ENCODE peak calls at places on chromosomes 7 and 10, in seven cellular contexts. One of them, this sample, is unnamed.

GRCh38 chr7:19707240-19707639 is 1.6 kb downstream of the POLR1F start:
- DNase-seq in IMR-90: peak; percentile 15
- DNase-seq in mesendoderm: peak; percentile 36
- DNase-seq in neuronal stem cell: no peak
- DNase-seq in trophoblast cell: no peak
- DNase-seq in H1: no peak
- DNase-seq in mesenchymal stem cell: peak; percentile 68
- DNase-seq in this sample: no peak

GRCh38 chr7:33742999-33743587 is 162.2 kb upstream of the BMPER start:
- DNase-seq in IMR-90: no peak
- DNase-seq in mesenchymal stem cell: no peak
- DNase-seq in mesendoderm: no peak
- DNase-seq in H1: no peak
- DNase-seq in neuronal stem cell: no peak
- DNase-seq in trophoblast cell: peak; percentile 15
- DNase-seq in this sample: no peak

GRCh38 chr7:134028853-134029252 is 98.3 kb upstream of the LRGUK start:
- DNase-seq in neuronal stem cell: no peak
- DNase-seq in H1: peak; percentile 54
- DNase-seq in mesendoderm: peak; percentile 80
- DNase-seq in mesenchymal stem cell: no peak
- DNase-seq in trophoblast cell: no peak
- DNase-seq in IMR-90: no peak
- DNase-seq in this sample: peak; percentile 49

GRCh38 chr7:54565432-54565831 is 23.3 kb downstream of the VSTM2A start:
- DNase-seq in mesenchymal stem cell: no peak
- DNase-seq in neuronal stem cell: no peak
- DNase-seq in mesendoderm: no peak
- DNase-seq in trophoblast cell: no peak
- DNase-seq in H1: no peak
- DNase-seq in IMR-90: no peak
- DNase-seq in this sample: no peak

GRCh38 chr10:43471929-43472720 is 35.2 kb downstream of the ZNF487 start:
- DNase-seq in IMR-90: no peak
- DNase-seq in mesendoderm: no peak
- DNase-seq in trophoblast cell: no peak
- DNase-seq in H1: no peak
- DNase-seq in neuronal stem cell: no peak
- DNase-seq in mesenchymal stem cell: no peak
- DNase-seq in this sample: no peak

GRCh38 chr10:119802068-119802538 is 70.5 kb downstream of the MCMBP start:
- DNase-seq in mesendoderm: no peak
- DNase-seq in H1: no peak
- DNase-seq in neuronal stem cell: no peak
- DNase-seq in IMR-90: peak; percentile 41
- DNase-seq in trophoblast cell: peak; percentile 38
- DNase-seq in mesenchymal stem cell: no peak
- DNase-seq in this sample: no peak

GRCh38 chr7:2894118-2894940 is 50.2 kb upstream of the GNA12 start:
- DNase-seq in mesenchymal stem cell: no peak
- DNase-seq in IMR-90: no peak
- DNase-seq in neuronal stem cell: no peak
- DNase-seq in H1: no peak
- DNase-seq in trophoblast cell: no peak
- DNase-seq in mesendoderm: no peak
- DNase-seq in this sample: no peak

GRCh38 chr7:137691566-137691965 is 155.2 kb downstream of the DGKI start:
- DNase-seq in mesendoderm: no peak
- DNase-seq in H1: no peak
- DNase-seq in mesenchymal stem cell: no peak
- DNase-seq in IMR-90: no peak
- DNase-seq in neuronal stem cell: no peak
- DNase-seq in trophoblast cell: no peak
- DNase-seq in this sample: no peak

GRCh38 chr7:25295404-25295803 is 67.1 kb upstream of the NPVF start:
- DNase-seq in trophoblast cell: peak; percentile 14
- DNase-seq in H1: no peak
- DNase-seq in mesendoderm: no peak
- DNase-seq in IMR-90: no peak
- DNase-seq in neuronal stem cell: no peak
- DNase-seq in mesenchymal stem cell: no peak
- DNase-seq in this sample: no peak
- H2AK5ac ChIP-seq in trophoblast cell: no peak overlapping the region
- H2AK5ac ChIP-seq in H1: no peak overlapping the region
- H2AK5ac ChIP-seq in mesendoderm: no peak overlapping the region
- H2AK5ac ChIP-seq in IMR-90: no peak overlapping the region
- H2AK5ac ChIP-seq in neuronal stem cell: no peak overlapping the region
- H2AK5ac ChIP-seq in mesenchymal stem cell: no peak overlapping the region
- H2AK5ac ChIP-seq in this sample: no peak overlapping the region

DNA sequence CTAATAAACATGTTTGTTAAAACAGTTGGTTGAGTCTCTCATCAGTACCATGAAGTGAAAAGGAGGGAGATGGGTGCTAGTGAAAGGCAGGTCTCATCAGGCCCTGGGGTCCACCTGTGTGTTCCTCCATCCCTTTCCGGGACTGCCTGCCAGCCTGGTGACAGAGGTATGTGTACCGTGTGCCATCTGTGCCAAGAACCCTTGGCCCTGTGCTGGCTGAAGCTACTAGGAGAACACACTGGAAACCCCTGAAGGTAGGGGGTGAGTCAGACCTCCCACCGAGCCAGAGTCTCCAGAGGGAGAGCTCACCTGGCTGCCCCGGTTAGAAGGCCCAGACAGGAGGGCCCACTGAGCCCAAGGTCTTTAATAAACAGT is 2.3 kb downstream of the DDIT4 start:
- DNase-seq in mesenchymal stem cell: no peak
- DNase-seq in IMR-90: no peak
- DNase-seq in trophoblast cell: no peak
- DNase-seq in mesendoderm: no peak
- DNase-seq in neuronal stem cell: no peak
- DNase-seq in H1: no peak
- DNase-seq in this sample: no peak
- H3K9ac ChIP-seq in mesenchymal stem cell: peak overlapping the region; percentile 89
- H3K9ac ChIP-seq in IMR-90: peak overlapping the region; percentile 94
- H3K9ac ChIP-seq in trophoblast cell: no peak overlapping the region
- H3K9ac ChIP-seq in mesendoderm: peak overlapping the region; percentile 40
- H3K9ac ChIP-seq in neuronal stem cell: peak overlapping the region; percentile 50
- H3K9ac ChIP-seq in H1: peak overlapping the region; percentile 30
- H3K9ac ChIP-seq in this sample: no peak overlapping the region

DNA sequence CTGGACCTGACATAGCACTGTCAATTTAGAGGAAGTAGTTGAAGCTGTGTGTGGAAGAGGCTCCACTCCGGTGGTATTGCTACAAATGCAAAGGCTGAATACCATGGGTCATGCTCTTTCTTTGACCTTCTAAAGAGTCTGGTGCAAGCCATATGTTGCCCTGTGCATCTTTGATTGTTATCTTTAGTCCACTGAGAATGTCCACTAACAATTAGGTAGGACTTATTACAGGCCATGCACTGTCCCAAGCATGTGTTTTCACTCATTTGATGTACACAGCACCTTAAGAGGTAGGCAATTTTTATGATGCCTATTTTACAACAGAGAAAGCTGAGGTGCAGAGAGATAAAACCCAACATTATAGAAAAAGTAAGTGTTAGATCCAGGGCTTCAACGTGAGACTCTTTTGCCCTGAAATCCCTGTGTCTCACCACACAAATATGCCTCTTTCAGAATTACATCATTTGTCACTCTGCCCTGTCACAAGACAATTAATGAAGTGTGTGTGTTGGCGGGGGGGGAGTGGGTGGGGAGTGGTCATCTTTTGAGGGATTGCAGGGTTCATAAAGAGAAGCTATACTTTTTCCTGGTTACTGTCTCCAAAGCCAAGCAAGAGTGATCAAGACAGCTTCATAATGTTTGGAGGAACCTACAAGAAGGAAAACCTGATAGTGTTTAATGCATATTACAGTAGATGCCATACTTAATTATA is 637.6 kb upstream of the IGFBP3 start:
- DNase-seq in mesenchymal stem cell: peak; percentile 63
- DNase-seq in neuronal stem cell: no peak
- DNase-seq in H1: no peak
- DNase-seq in mesendoderm: no peak
- DNase-seq in IMR-90: peak; percentile 45
- DNase-seq in trophoblast cell: peak; percentile 47
- DNase-seq in this sample: no peak
- H2BK120ac ChIP-seq in mesenchymal stem cell: no peak overlapping the region
- H2BK120ac ChIP-seq in neuronal stem cell: no peak overlapping the region
- H2BK120ac ChIP-seq in H1: no peak overlapping the region
- H2BK120ac ChIP-seq in mesendoderm: no peak overlapping the region
- H2BK120ac ChIP-seq in IMR-90: peak overlapping the region; percentile 23
- H2BK120ac ChIP-seq in trophoblast cell: no peak overlapping the region
- H2BK120ac ChIP-seq in this sample: no peak overlapping the region

GRCh38 chr7:4745265-4745919 is 30.0 kb upstream of the AP5Z1 start:
- DNase-seq in trophoblast cell: no peak
- DNase-seq in mesenchymal stem cell: no peak
- DNase-seq in mesendoderm: no peak
- DNase-seq in H1: no peak
- DNase-seq in IMR-90: no peak
- DNase-seq in neuronal stem cell: no peak
- DNase-seq in this sample: no peak
- H2AK5ac ChIP-seq in trophoblast cell: no peak overlapping the region
- H2AK5ac ChIP-seq in mesenchymal stem cell: no peak overlapping the region
- H2AK5ac ChIP-seq in mesendoderm: no peak overlapping the region
- H2AK5ac ChIP-seq in H1: no peak overlapping the region
- H2AK5ac ChIP-seq in IMR-90: peak overlapping the region; percentile 69
- H2AK5ac ChIP-seq in neuronal stem cell: no peak overlapping the region
- H2AK5ac ChIP-seq in this sample: no peak overlapping the region

GRCh38 chr10:132664883-132665282 is 121.1 kb downstream of the NKX6-2 start:
- DNase-seq in mesenchymal stem cell: no peak
- DNase-seq in H1: no peak
- DNase-seq in IMR-90: no peak
- DNase-seq in mesendoderm: no peak
- DNase-seq in trophoblast cell: no peak
- DNase-seq in neuronal stem cell: no peak
- DNase-seq in this sample: no peak

GRCh38 chr10:132667613-132668394 is 118.1 kb downstream of the NKX6-2 start:
- DNase-seq in IMR-90: peak; percentile 86
- DNase-seq in H1: no peak
- DNase-seq in trophoblast cell: no peak
- DNase-seq in neuronal stem cell: no peak
- DNase-seq in mesendoderm: no peak
- DNase-seq in mesenchymal stem cell: peak; percentile 87
- DNase-seq in this sample: no peak

GRCh38 chr10:132669208-132669861 is 116.6 kb downstream of the NKX6-2 start:
- DNase-seq in IMR-90: no peak
- DNase-seq in mesendoderm: no peak
- DNase-seq in neuronal stem cell: no peak
- DNase-seq in mesenchymal stem cell: peak; percentile 8
- DNase-seq in trophoblast cell: no peak
- DNase-seq in H1: no peak
- DNase-seq in this sample: no peak

GRCh38 chr10:132665946-132666732 is 119.8 kb downstream of the NKX6-2 start:
- DNase-seq in trophoblast cell: peak; percentile 9
- DNase-seq in IMR-90: peak; percentile 97
- DNase-seq in H1: no peak
- DNase-seq in neuronal stem cell: no peak
- DNase-seq in mesenchymal stem cell: peak; percentile 96
- DNase-seq in mesendoderm: no peak
- DNase-seq in this sample: no peak

DNA sequence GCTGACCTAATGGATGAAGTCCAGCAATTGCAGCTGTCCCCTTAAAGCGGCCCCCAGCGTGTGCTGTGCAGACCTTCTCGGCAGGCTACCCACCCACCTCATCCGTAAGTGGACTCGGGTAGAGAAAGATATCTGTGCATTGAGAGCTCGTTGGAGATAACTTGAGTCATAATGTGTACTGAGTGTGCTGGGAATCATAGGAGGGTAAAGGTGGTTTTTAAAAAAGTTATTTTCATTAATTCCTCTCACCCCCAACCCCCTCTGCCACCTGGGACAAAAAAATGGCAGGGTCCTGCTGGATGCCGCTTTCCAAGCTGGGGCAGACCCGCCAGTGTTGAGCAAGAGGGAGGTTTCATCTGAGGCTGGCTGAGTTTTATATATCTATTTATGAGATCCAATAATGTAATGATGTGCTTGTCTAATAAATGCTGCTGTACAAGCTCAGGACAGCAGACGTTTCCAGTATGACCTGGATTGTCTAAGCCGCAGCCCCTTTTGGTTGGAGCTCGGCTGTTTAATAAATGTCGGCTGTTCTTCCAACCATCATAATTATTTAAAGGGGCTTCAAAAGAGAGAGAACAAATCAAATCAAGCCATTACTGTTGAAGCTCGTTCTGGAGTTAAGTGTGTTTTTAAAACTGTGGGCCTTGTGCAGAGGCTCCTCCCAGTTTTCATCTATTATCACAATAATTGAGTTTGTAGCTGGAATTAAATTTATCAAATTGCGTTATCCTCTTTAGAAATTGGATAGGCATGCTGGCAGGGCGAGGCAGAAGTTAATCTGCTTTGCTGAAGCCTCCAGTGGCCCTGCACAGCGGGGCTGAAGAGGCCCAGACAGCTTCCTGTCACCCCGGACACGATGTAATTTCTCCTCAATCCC is 119.0 kb downstream of the NKX6-2 start:
- DNase-seq in H1: no peak
- DNase-seq in trophoblast cell: no peak
- DNase-seq in IMR-90: peak; percentile 12
- DNase-seq in mesendoderm: no peak
- DNase-seq in mesenchymal stem cell: peak; percentile 52
- DNase-seq in neuronal stem cell: no peak
- DNase-seq in this sample: no peak
- H3K9ac ChIP-seq in H1: no peak overlapping the region
- H3K9ac ChIP-seq in trophoblast cell: no peak overlapping the region
- H3K9ac ChIP-seq in IMR-90: no peak overlapping the region
- H3K9ac ChIP-seq in mesendoderm: no peak overlapping the region
- H3K9ac ChIP-seq in mesenchymal stem cell: peak overlapping the region; percentile 78
- H3K9ac ChIP-seq in neuronal stem cell: no peak overlapping the region
- H3K9ac ChIP-seq in this sample: no peak overlapping the region

DNA sequence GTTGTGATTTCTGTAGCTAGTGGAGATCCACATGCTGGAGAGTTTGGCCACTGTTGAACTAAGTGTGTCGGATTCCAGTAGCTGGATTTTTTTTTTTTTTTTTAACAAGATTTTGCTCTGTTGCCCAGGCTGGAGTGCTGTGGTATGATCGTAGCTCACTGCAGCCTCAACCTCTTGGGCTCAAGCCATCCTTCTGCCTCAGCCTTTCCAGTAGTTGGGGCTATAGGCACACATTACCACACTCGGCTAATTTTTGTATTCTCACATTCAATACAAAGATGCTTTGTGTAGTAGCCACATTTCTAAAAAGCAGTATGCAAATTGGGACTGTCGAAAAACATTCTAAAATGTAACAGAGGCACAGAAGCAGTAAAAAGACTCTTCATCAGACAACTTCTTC is 63.5 kb downstream of the RABGEF1 start:
- DNase-seq in IMR-90: no peak
- DNase-seq in mesendoderm: no peak
- DNase-seq in mesenchymal stem cell: no peak
- DNase-seq in trophoblast cell: no peak
- DNase-seq in neuronal stem cell: no peak
- DNase-seq in H1: no peak
- DNase-seq in this sample: peak; percentile 1
- H2BK120ac ChIP-seq in IMR-90: no peak overlapping the region
- H2BK120ac ChIP-seq in mesendoderm: no peak overlapping the region
- H2BK120ac ChIP-seq in mesenchymal stem cell: no peak overlapping the region
- H2BK120ac ChIP-seq in trophoblast cell: no peak overlapping the region
- H2BK120ac ChIP-seq in neuronal stem cell: no peak overlapping the region
- H2BK120ac ChIP-seq in H1: no peak overlapping the region
- H2BK120ac ChIP-seq in this sample: no peak overlapping the region

This sample was measured in H9.